ENCODE peak calls at places on chromosomes 13 and 19, in ten cellular contexts. T is neural crest cell, M is stomach, J is lower lobe of right lung, U is AG09309, N is AG10803, E is tibial nerve, Q is keratinocyte, K is endothelial cell, X is fibroblast of mammary gland. Z is an unnamed sample.

GRCh38 chr13:32530841-32531253 is 7.7 kb downstream of the N4BP2L2 start:
- DNase-seq in T (no peak), M (no peak), J (no peak), U (peak; percentile 29), N (peak; percentile 71), E (peak; percentile 33), Q (no peak), K (no peak), X (peak; percentile 68), Z (no peak)

GRCh38 chr19:32822916-32823746 is 46.4 kb downstream of the SLC7A9 start:
- DNase-seq in T (no peak), M (no peak), J (no peak), U (no peak), N (no peak), E (no peak), Q (no peak), K (no peak), X (no peak), Z (no peak)

GRCh38 chr13:28412981-28413380 is 81.9 kb downstream of the FLT1 start:
- DNase-seq in T (no peak), M (no peak), J (no peak), U (no peak), N (no peak), E (no peak), Q (no peak), K (no peak), X (no peak), Z (no peak)

GRCh38 chr13:110455941-110456340 is 105.6 kb downstream of the RAB20 start:
- DNase-seq in T (peak; percentile 63), M (peak; percentile 84), J (peak; percentile 86), U (no peak), N (peak; percentile 69), E (peak; percentile 79), Q (peak; percentile 32), K (peak; percentile 59), X (peak; percentile 70), Z (peak; percentile 83)

GRCh38 chr13:50122465-50122864 is 107.2 kb downstream of the KCNRG start:
- DNase-seq in T (no peak), M (no peak), J (no peak), U (no peak), N (no peak), E (no peak), Q (no peak), K (no peak), X (no peak), Z (no peak)

GRCh38 chr13:43787998-43788397 is 1.2 kb upstream of the ENOX1 start:
- DNase-seq in T (peak; percentile 40), M (no peak), J (no peak), U (no peak), N (peak; percentile 49), E (peak; percentile 16), Q (no peak), K (peak; percentile 54), X (peak; percentile 75), Z (no peak)

GRCh38 chr19:48636859-48637448 is at the start of gene DBP:
- DNase-seq in T (no peak), M (peak; percentile 45), J (peak; percentile 80), U (no peak), N (no peak), E (no peak), Q (no peak), K (no peak), X (no peak), Z (peak; percentile 50)

GRCh38 chr13:41428155-41428554 is 29.2 kb upstream of the RGCC start:
- DNase-seq in T (no peak), M (no peak), J (peak; percentile 46), U (no peak), N (no peak), E (no peak), Q (no peak), K (peak; percentile 16), X (no peak), Z (peak; percentile 67)

GRCh38 chr13:29369060-29369743 is 226.3 kb downstream of the SLC7A1 start:
- DNase-seq in T (peak; percentile 9), M (no peak), J (no peak), U (no peak), N (peak; percentile 43), E (no peak), Q (no peak), K (peak; percentile 29), X (peak; percentile 50), Z (peak; percentile 3)

GRCh38 chr19:58328999-58329398 is 2.2 kb downstream of the ZSCAN22 start:
- DNase-seq in T (peak; percentile 46), M (no peak), J (no peak), U (no peak), N (no peak), E (no peak), Q (no peak), K (peak; percentile 56), X (no peak), Z (peak; percentile 61)

GRCh38 chr13:98222081-98222554 is 45.0 kb upstream of the RNF113B start:
- DNase-seq in T (no peak), M (peak; percentile 82), J (no peak), U (no peak), N (peak; percentile 71), E (no peak), Q (no peak), K (no peak), X (peak; percentile 18), Z (no peak)

GRCh38 chr13:73740681-73741080 is 393.5 kb downstream of the KLF12 start:
- DNase-seq in T (no peak), M (no peak), J (no peak), U (peak; percentile 13), N (peak; percentile 79), E (no peak), Q (no peak), K (no peak), X (peak; percentile 62), Z (no peak)

GRCh38 chr13:32427852-32428580 is at the start of gene N4BP2L1:
- DNase-seq in T (no peak), M (peak; percentile 71), J (peak; percentile 87), U (no peak), N (peak; percentile 31), E (peak; percentile 80), Q (no peak), K (peak; percentile 37), X (peak; percentile 37), Z (peak; percentile 96)

GRCh38 chr19:33214621-33215020 is 11.0 kb downstream of the SLC7A10 start:
- DNase-seq in T (peak; percentile 37), M (no peak), J (no peak), U (no peak), N (peak; percentile 15), E (no peak), Q (no peak), K (no peak), X (peak; percentile 23), Z (no peak)

GRCh38 chr13:112171570-112171965 is 104.6 kb downstream of the SOX1 start:
- DNase-seq in T (no peak), M (no peak), J (no peak), U (no peak), N (no peak), E (no peak), Q (no peak), K (no peak), X (no peak), Z (no peak)

GRCh38 chr13:67075239-67075638 is 154.9 kb downstream of the PCDH9 start:
- DNase-seq in T (no peak), M (no peak), J (no peak), U (no peak), N (no peak), E (no peak), Q (no peak), K (no peak), X (peak; percentile 45), Z (no peak)
- TF ChIP-seq CTCF in T (peak; percentile 14), M (no peak), J (no peak), U (no peak), N (peak; percentile 28), E (peak; percentile 27), Q (no peak), K (no peak), X (peak; percentile 38), Z (no peak)

DNA sequence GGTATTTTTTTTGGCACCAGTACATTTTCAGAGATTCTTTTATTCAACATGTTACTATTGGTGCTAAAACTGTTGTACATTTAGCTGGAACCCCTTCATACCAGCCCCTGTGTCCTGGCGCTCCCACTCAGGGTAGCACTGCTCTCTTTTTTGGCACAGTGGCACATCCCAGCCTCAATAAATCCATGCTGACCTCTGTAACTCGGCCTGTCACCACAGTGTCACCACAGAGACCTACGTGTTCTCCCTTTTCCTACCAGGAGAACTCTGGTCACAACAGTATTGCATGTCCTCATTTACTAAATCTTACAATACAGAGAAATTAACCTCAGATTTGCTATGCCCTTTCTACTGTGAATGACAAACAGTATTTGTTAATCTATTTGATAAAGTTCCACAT is 10.2 kb downstream of the MPHOSPH8 start:
- DNase-seq in T (no peak), M (no peak), J (no peak), U (no peak), N (no peak), E (no peak), Q (no peak), K (no peak), X (no peak), Z (no peak)
- TF ChIP-seq CTCF in T (no peak), M (no peak), J (no peak), U (no peak), N (no peak), E (no peak), Q (no peak), K (no peak), X (no peak), Z (no peak)

GRCh38 chr13:62388515-62388914 is 972.9 kb upstream of the PCDH20 start:
- DNase-seq in T (no peak), M (no peak), J (no peak), U (no peak), N (no peak), E (no peak), Q (no peak), K (no peak), X (no peak), Z (no peak)

DNA sequence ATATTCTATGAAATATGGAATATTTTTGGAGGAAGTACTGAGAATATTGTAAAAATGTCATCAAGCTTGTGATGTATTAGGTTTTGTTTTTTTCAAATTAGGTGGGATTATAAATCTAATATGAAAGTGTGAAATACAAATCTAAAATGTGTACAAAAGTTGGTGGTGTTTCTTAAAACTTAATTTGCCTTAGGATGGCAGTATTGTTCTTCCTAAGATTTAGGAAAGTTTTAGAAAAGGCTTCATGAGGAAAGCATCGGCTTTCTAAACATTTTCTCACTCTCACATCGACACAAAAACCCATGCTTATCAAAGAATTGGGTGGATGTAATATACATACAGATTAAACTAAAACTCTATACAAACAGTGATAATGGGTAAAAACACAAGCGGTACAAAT is 972.0 kb upstream of the PCDH20 start:
- DNase-seq in T (no peak), M (no peak), J (no peak), U (no peak), N (no peak), E (no peak), Q (no peak), K (no peak), X (peak; percentile 8), Z (no peak)
- TF ChIP-seq CTCF in T (peak; percentile 70), M (no peak), J (no peak), U (no peak), N (no peak), E (no peak), Q (no peak), K (no peak), X (no peak), Z (no peak)

DNA sequence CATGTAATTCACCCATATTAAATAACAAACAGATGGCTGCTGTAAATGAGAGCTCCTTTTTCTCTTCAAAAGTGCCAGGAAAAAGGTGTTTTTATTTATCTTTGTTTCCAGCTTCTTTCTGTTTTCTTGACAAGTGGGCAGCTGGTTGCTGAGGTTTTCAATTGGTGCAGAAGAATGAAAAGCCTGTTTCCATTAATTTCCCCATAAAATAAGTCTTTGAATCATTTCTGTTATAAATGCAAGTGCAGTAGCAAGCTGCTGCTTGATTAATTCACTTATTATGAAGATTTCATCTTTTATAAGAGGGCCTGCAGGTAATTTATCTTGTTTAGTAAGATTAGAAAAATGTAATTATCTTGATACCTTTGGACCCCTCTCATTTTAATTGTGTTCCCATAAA is 676.3 kb upstream of the KLHL1 start:
- DNase-seq in T (no peak), M (no peak), J (no peak), U (no peak), N (no peak), E (no peak), Q (no peak), K (no peak), X (no peak), Z (no peak)
- TF ChIP-seq CTCF in T (no peak), M (no peak), J (no peak), U (no peak), N (no peak), E (no peak), Q (no peak), K (no peak), X (no peak), Z (no peak)

Z was measured in activated CD8-positive, alpha-beta T cell treated with anti-CD3 and anti-CD28 coated beads for 36 hours.